ENCODE peak calls at places on chromosomes 6 and 20, in six cellular contexts. H is AG10803; L is stimulated activated CD8-positive, alpha-beta memory T cell treated with anti-CD3 and anti-CD28 coated beads, Interleukin-15, amount 100 ng/mL, for 4 hours; B is right cardiac atrium; D is left ventricle myocardium superior; Z is nephron progenitor cell. A is an unnamed sample.

GRCh38 chr20:44849712-44850111 is 35.8 kb upstream of the YWHAB start:
- DNase-seq in H (no peak), L (no peak), B (no peak), D (no peak), Z (no peak), A (no peak)

GRCh38 chr6:16783952-16784351 is 22.7 kb upstream of the ATXN1 start:
- DNase-seq in H (no peak), L (no peak), B (no peak), D (no peak), Z (no peak), A (no peak)

GRCh38 chr6:161547617-161548016 is 273.8 kb upstream of the AGPAT4 start:
- DNase-seq in H (peak), L (no peak), B (no peak), D (no peak), Z (no peak), A (no peak)

GRCh38 chr20:45111799-45112471 is 3.0 kb downstream of the WFDC5 start:
- DNase-seq in H (no peak), L (no peak), B (no peak), D (no peak), Z (peak), A (no peak)

GRCh38 chr6:162733489-162733888 is 5.7 kb downstream of the PACRG start:
- DNase-seq in H (no peak), L (no peak), B (peak), D (no peak), Z (no peak), A (no peak)

GRCh38 chr6:70176853-70177550 is 125.9 kb downstream of the COL9A1 start:
- DNase-seq in H (no peak), L (no peak), B (no peak), D (no peak), Z (no peak), A (no peak)

GRCh38 chr6:42369568-42369967 is 82.2 kb downstream of the TRERF1 start:
- DNase-seq in H (no peak), L (no peak), B (no peak), D (no peak), Z (no peak), A (no peak)

GRCh38 chr20:33465536-33466302 is 22.2 kb upstream of the SNTA1 start:
- DNase-seq in H (no peak), L (no peak), B (no peak), D (no peak), Z (peak), A (no peak)

GRCh38 chr6:43628392-43629103 is 516 bp downstream of the GTPBP2 start:
- DNase-seq in H (peak), L (peak), B (peak), D (no peak), Z (peak), A (peak)

GRCh38 chr6:87879144-87879861 is 168.3 kb upstream of the SPACA1 start:
- DNase-seq in H (peak), L (no peak), B (no peak), D (no peak), Z (no peak), A (no peak)

GRCh38 chr6:2081155-2082138 is 164.0 kb downstream of the GMDS start:
- DNase-seq in H (no peak), L (no peak), B (no peak), D (no peak), Z (no peak), A (no peak)

GRCh38 chr6:142404751-142405150 is 102.9 kb downstream of the ADGRG6 start:
- DNase-seq in H (no peak), L (no peak), B (no peak), D (no peak), Z (no peak), A (no peak)

GRCh38 chr6:150016324-150017185 is 8.8 kb downstream of the RAET1L start:
- DNase-seq in H (peak), L (no peak), B (peak), D (peak), Z (peak), A (peak)

GRCh38 chr6:98605705-98606104 is 228.7 kb upstream of the POU3F2 start:
- DNase-seq in H (no peak), L (no peak), B (no peak), D (no peak), Z (no peak), A (no peak)

GRCh38 chr6:11769244-11769643 is 9.4 kb downstream of the ADTRP start:
- DNase-seq in H (no peak), L (no peak), B (no peak), D (no peak), Z (no peak), A (no peak)

GRCh38 chr6:39755231-39755630 is 30.0 kb upstream of the KIF6 start:
- DNase-seq in H (peak), L (no peak), B (no peak), D (no peak), Z (no peak), A (no peak)

GRCh38 chr20:63330940-63331339 is 30.2 kb downstream of the CHRNA4 start:
- DNase-seq in H (no peak), L (no peak), B (peak), D (peak), Z (no peak), A (no peak)

GRCh38 chr6:76774750-76775396 is 688.4 kb downstream of the HTR1B start:
- DNase-seq in H (no peak), L (no peak), B (peak), D (peak), Z (peak), A (no peak)

GRCh38 chr6:40706222-40706621 is 119.1 kb upstream of the LRFN2 start:
- DNase-seq in H (no peak), L (no peak), B (no peak), D (no peak), Z (no peak), A (no peak)

GRCh38 chr6:19369770-19370169 is 467.4 kb upstream of the ID4 start:
- DNase-seq in H (no peak), L (no peak), B (no peak), D (no peak), Z (no peak), A (no peak)

GRCh38 chr6:3031857-3032256 is 32.2 kb downstream of the NQO2 start:
- DNase-seq in H (no peak), L (no peak), B (no peak), D (no peak), Z (no peak), A (no peak)

GRCh38 chr6:166465671-166466087 is 82.9 kb upstream of the MPC1 start:
- DNase-seq in H (peak), L (no peak), B (peak), D (peak), Z (no peak), A (peak)

GRCh38 chr6:116616757-116617093 is 446 bp downstream of the RSPH4A start:
- DNase-seq in H (peak), L (no peak), B (peak), D (no peak), Z (peak), A (no peak)

GRCh38 chr6:11188161-11188915 is 44.1 kb downstream of the NEDD9 start:
- DNase-seq in H (no peak), L (no peak), B (no peak), D (no peak), Z (no peak), A (no peak)

GRCh38 chr6:3805448-3806123 is 43.6 kb upstream of the FAM50B start:
- DNase-seq in H (no peak), L (no peak), B (no peak), D (no peak), Z (no peak), A (no peak)

GRCh38 chr20:55160022-55160421 is 684.6 kb downstream of the DOK5 start:
- DNase-seq in H (peak), L (no peak), B (no peak), D (no peak), Z (peak), A (no peak)

GRCh38 chr20:8749101-8749500 is 319.8 kb upstream of the PLCB4 start:
- DNase-seq in H (peak), L (no peak), B (no peak), D (no peak), Z (no peak), A (no peak)

GRCh38 chr6:108752733-108753392 is 95.4 kb upstream of the ARMC2 start:
- DNase-seq in H (no peak), L (no peak), B (no peak), D (no peak), Z (no peak), A (no peak)

GRCh38 chr20:47389867-47390347 is 33.4 kb upstream of the ZMYND8 start:
- DNase-seq in H (peak), L (no peak), B (no peak), D (no peak), Z (no peak), A (no peak)

GRCh38 chr20:11588875-11589274 is 328.8 kb upstream of the BTBD3 start:
- DNase-seq in H (no peak), L (no peak), B (no peak), D (no peak), Z (no peak), A (no peak)

GRCh38 chr6:136249811-136250685 is at the start of gene MTFR2:
- DNase-seq in H (peak), L (peak), B (peak), D (peak), Z (peak), A (peak)

GRCh38 chr6:20564777-20565176 is 30.5 kb downstream of the CDKAL1 start:
- DNase-seq in H (no peak), L (no peak), B (no peak), D (no peak), Z (no peak), A (no peak)

GRCh38 chr6:75546401-75546800 is 52.8 kb upstream of the FILIP1 start:
- DNase-seq in H (peak), L (no peak), B (no peak), D (no peak), Z (no peak), A (no peak)

GRCh38 chr6:123925360-123925759 is 121.7 kb downstream of the NKAIN2 start:
- DNase-seq in H (no peak), L (no peak), B (no peak), D (no peak), Z (no peak), A (no peak)

GRCh38 chr6:127026247-127026646 is 92.2 kb upstream of the RSPO3 start:
- DNase-seq in H (no peak), L (no peak), B (no peak), D (no peak), Z (no peak), A (no peak)

GRCh38 chr20:62776035-62776691 is 20.1 kb upstream of the MRGBP start:
- DNase-seq in H (no peak), L (no peak), B (no peak), D (no peak), Z (no peak), A (no peak)

A was measured in left cardiac atrium.